ENCODE peak calls at places on chromosomes 11 and 22, in nine cellular contexts. One of them, this sample, is unnamed. For H3K4me1, the result is how much of the 10 kb centered on the place peaks cover.

GRCh38 chr11:64856382-64857227 is 12.2 kb upstream of the CDC42BPG start:
- DNase-seq in endothelial cell of umbilical vein: peak
- DNase-seq in HCT116: peak
- DNase-seq in GM12878: no peak
- DNase-seq in fibroblast of lung: peak
- DNase-seq in MM.1S: no peak
- DNase-seq in astrocyte: peak
- DNase-seq in mammary epithelial cell: peak
- DNase-seq in neural progenitor cell: no peak
- DNase-seq in this sample: no peak

GRCh38 chr22:26170112-26170492 is 840 bp downstream of the SEZ6L start:
- DNase-seq in astrocyte: no peak
- DNase-seq in HCT116: no peak
- DNase-seq in GM12878: no peak
- DNase-seq in MM.1S: no peak
- DNase-seq in mammary epithelial cell: no peak
- DNase-seq in endothelial cell of umbilical vein: no peak
- DNase-seq in fibroblast of lung: no peak
- DNase-seq in neural progenitor cell: peak
- DNase-seq in this sample: no peak

GRCh38 chr11:64802370-64803162 is 448 bp downstream of the MAP4K2 start:
- DNase-seq in astrocyte: no peak
- DNase-seq in fibroblast of lung: no peak
- DNase-seq in MM.1S: no peak
- DNase-seq in mammary epithelial cell: no peak
- DNase-seq in neural progenitor cell: no peak
- DNase-seq in endothelial cell of umbilical vein: no peak
- DNase-seq in GM12878: no peak
- DNase-seq in HCT116: no peak
- DNase-seq in this sample: peak

GRCh38 chr11:115276799-115277198 is 227.4 kb downstream of the CADM1 start:
- DNase-seq in GM12878: no peak
- DNase-seq in HCT116: no peak
- DNase-seq in fibroblast of lung: no peak
- DNase-seq in mammary epithelial cell: no peak
- DNase-seq in endothelial cell of umbilical vein: no peak
- DNase-seq in astrocyte: no peak
- DNase-seq in MM.1S: no peak
- DNase-seq in neural progenitor cell: no peak
- DNase-seq in this sample: no peak

GRCh38 chr11:9708544-9708943 is 44.7 kb downstream of the SWAP70 start:
- DNase-seq in GM12878: no peak
- DNase-seq in astrocyte: peak
- DNase-seq in neural progenitor cell: no peak
- DNase-seq in HCT116: no peak
- DNase-seq in mammary epithelial cell: no peak
- DNase-seq in fibroblast of lung: no peak
- DNase-seq in endothelial cell of umbilical vein: peak
- DNase-seq in MM.1S: no peak
- DNase-seq in this sample: no peak

GRCh38 chr22:47067911-47068654 is 305.6 kb downstream of the TBC1D22A start:
- DNase-seq in MM.1S: no peak
- DNase-seq in astrocyte: no peak
- DNase-seq in endothelial cell of umbilical vein: no peak
- DNase-seq in mammary epithelial cell: no peak
- DNase-seq in fibroblast of lung: no peak
- DNase-seq in neural progenitor cell: no peak
- DNase-seq in HCT116: no peak
- DNase-seq in GM12878: no peak
- DNase-seq in this sample: no peak

GRCh38 chr11:18775492-18776292 is 15.9 kb downstream of the PTPN5 start:
- DNase-seq in MM.1S: peak
- DNase-seq in mammary epithelial cell: peak
- DNase-seq in fibroblast of lung: peak
- DNase-seq in astrocyte: peak
- DNase-seq in HCT116: peak
- DNase-seq in neural progenitor cell: peak
- DNase-seq in GM12878: no peak
- DNase-seq in endothelial cell of umbilical vein: peak
- DNase-seq in this sample: peak

GRCh38 chr11:117523680-117524079 is 196.0 kb downstream of the CEP164 start:
- DNase-seq in fibroblast of lung: no peak
- DNase-seq in MM.1S: no peak
- DNase-seq in mammary epithelial cell: peak
- DNase-seq in HCT116: no peak
- DNase-seq in astrocyte: peak
- DNase-seq in endothelial cell of umbilical vein: no peak
- DNase-seq in neural progenitor cell: no peak
- DNase-seq in GM12878: no peak
- DNase-seq in this sample: no peak

GRCh38 chr11:103661991-103662390 is 374.4 kb upstream of the DDI1 start:
- DNase-seq in neural progenitor cell: no peak
- DNase-seq in endothelial cell of umbilical vein: peak
- DNase-seq in mammary epithelial cell: no peak
- DNase-seq in astrocyte: no peak
- DNase-seq in HCT116: no peak
- DNase-seq in fibroblast of lung: no peak
- DNase-seq in GM12878: no peak
- DNase-seq in MM.1S: no peak
- DNase-seq in this sample: no peak

GRCh38 chr11:133545199-133545709 is 13.0 kb upstream of the OPCML start:
- DNase-seq in mammary epithelial cell: no peak
- DNase-seq in GM12878: peak
- DNase-seq in HCT116: no peak
- DNase-seq in endothelial cell of umbilical vein: no peak
- DNase-seq in MM.1S: no peak
- DNase-seq in fibroblast of lung: no peak
- DNase-seq in neural progenitor cell: no peak
- DNase-seq in astrocyte: no peak
- DNase-seq in this sample: no peak
- H3K4me2 ChIP-seq in mammary epithelial cell: no peak
- H3K4me2 ChIP-seq in GM12878: peak
- H3K4me2 ChIP-seq in HCT116: no peak
- H3K4me2 ChIP-seq in endothelial cell of umbilical vein: no peak
- H3K4me2 ChIP-seq in MM.1S: no peak
- H3K4me2 ChIP-seq in fibroblast of lung: no peak
- H3K4me2 ChIP-seq in neural progenitor cell: no peak
- H3K4me2 ChIP-seq in astrocyte: no peak
- H3K4me2 ChIP-seq in this sample: no peak

GRCh38 chr22:30320021-30320556 is 6.7 kb downstream of the TBC1D10A start:
- DNase-seq in fibroblast of lung: no peak
- DNase-seq in neural progenitor cell: no peak
- DNase-seq in endothelial cell of umbilical vein: no peak
- DNase-seq in mammary epithelial cell: no peak
- DNase-seq in HCT116: no peak
- DNase-seq in MM.1S: no peak
- DNase-seq in GM12878: no peak
- DNase-seq in astrocyte: no peak
- DNase-seq in this sample: no peak
- H3K4me1 ChIP-seq in fibroblast of lung: under half
- H3K4me1 ChIP-seq in neural progenitor cell: under half
- H3K4me1 ChIP-seq in endothelial cell of umbilical vein: under half
- H3K4me1 ChIP-seq in mammary epithelial cell: under half
- H3K4me1 ChIP-seq in HCT116: under half
- H3K4me1 ChIP-seq in MM.1S: under half
- H3K4me1 ChIP-seq in GM12878: under half
- H3K4me1 ChIP-seq in astrocyte: under half
- H3K4me1 ChIP-seq in this sample: half or more

GRCh38 chr22:45211435-45211834 is 29.3 kb downstream of the KIAA0930 start:
- DNase-seq in mammary epithelial cell: no peak
- DNase-seq in astrocyte: no peak
- DNase-seq in HCT116: no peak
- DNase-seq in endothelial cell of umbilical vein: no peak
- DNase-seq in GM12878: no peak
- DNase-seq in neural progenitor cell: no peak
- DNase-seq in MM.1S: no peak
- DNase-seq in fibroblast of lung: no peak
- DNase-seq in this sample: no peak

GRCh38 chr22:45212306-45212709 is 28.4 kb downstream of the KIAA0930 start:
- DNase-seq in MM.1S: no peak
- DNase-seq in HCT116: no peak
- DNase-seq in neural progenitor cell: peak
- DNase-seq in GM12878: no peak
- DNase-seq in mammary epithelial cell: peak
- DNase-seq in fibroblast of lung: peak
- DNase-seq in endothelial cell of umbilical vein: peak
- DNase-seq in astrocyte: peak
- DNase-seq in this sample: no peak

GRCh38 chr22:45210577-45211431 is 29.9 kb downstream of the KIAA0930 start:
- DNase-seq in endothelial cell of umbilical vein: no peak
- DNase-seq in neural progenitor cell: no peak
- DNase-seq in fibroblast of lung: no peak
- DNase-seq in GM12878: no peak
- DNase-seq in mammary epithelial cell: no peak
- DNase-seq in HCT116: no peak
- DNase-seq in MM.1S: no peak
- DNase-seq in astrocyte: no peak
- DNase-seq in this sample: no peak

GRCh38 chr22:45211848-45212247 is 28.8 kb downstream of the KIAA0930 start:
- DNase-seq in fibroblast of lung: no peak
- DNase-seq in endothelial cell of umbilical vein: no peak
- DNase-seq in neural progenitor cell: no peak
- DNase-seq in astrocyte: no peak
- DNase-seq in MM.1S: no peak
- DNase-seq in HCT116: no peak
- DNase-seq in mammary epithelial cell: no peak
- DNase-seq in GM12878: no peak
- DNase-seq in this sample: no peak

DNA sequence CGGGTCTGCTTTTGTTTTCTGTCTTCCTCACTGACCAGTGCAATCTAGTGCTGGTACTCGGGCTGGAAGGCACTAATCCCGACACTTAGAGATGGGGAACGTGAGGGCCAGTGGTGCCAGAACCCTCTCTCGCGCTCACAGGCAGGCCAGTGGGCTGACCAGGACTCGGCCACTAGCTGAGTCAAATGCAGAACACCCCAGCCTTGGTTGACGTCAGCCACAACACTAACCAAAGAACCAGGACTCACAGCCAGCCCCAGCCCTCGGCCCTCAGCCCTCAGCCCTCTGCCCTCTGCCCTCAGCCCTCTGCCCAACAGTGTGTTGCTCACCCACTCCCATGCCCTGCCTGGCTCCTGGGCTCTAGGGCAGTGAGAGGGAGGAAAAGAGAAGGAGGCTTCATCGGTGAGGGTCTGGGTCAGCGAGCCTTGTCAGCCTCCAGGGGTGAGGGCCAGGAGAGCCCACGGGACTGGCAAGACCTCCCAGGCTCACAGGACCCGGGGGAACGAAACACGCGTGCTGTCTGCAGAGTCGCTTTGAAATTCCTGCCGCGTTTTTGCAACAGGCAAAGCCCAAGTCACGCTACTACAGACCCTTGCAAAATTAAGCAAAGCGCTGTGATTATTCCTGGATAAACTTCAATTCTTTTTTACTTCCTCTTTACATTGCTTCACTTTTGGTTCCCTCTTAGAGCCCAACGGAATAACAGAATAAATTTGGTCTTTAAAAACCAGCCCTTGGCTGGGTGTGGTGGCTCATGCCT is 27.5 kb downstream of the KIAA0930 start:
- DNase-seq in neural progenitor cell: no peak
- DNase-seq in HCT116: no peak
- DNase-seq in mammary epithelial cell: peak
- DNase-seq in endothelial cell of umbilical vein: no peak
- DNase-seq in MM.1S: no peak
- DNase-seq in GM12878: no peak
- DNase-seq in fibroblast of lung: peak
- DNase-seq in astrocyte: peak
- DNase-seq in this sample: no peak
- H3K9ac ChIP-seq in neural progenitor cell: no peak
- H3K9ac ChIP-seq in HCT116: no peak
- H3K9ac ChIP-seq in mammary epithelial cell: peak
- H3K9ac ChIP-seq in endothelial cell of umbilical vein: no peak
- H3K9ac ChIP-seq in MM.1S: no peak
- H3K9ac ChIP-seq in GM12878: no peak
- H3K9ac ChIP-seq in fibroblast of lung: peak
- H3K9ac ChIP-seq in astrocyte: peak
- H3K9ac ChIP-seq in this sample: no peak

GRCh38 chr11:127994736-127995135 is 592.6 kb downstream of the ETS1 start:
- DNase-seq in HCT116: no peak
- DNase-seq in MM.1S: no peak
- DNase-seq in mammary epithelial cell: peak
- DNase-seq in neural progenitor cell: no peak
- DNase-seq in fibroblast of lung: peak
- DNase-seq in astrocyte: peak
- DNase-seq in GM12878: no peak
- DNase-seq in endothelial cell of umbilical vein: no peak
- DNase-seq in this sample: no peak

GRCh38 chr11:127993788-127994187 is 593.6 kb downstream of the ETS1 start:
- DNase-seq in mammary epithelial cell: no peak
- DNase-seq in fibroblast of lung: no peak
- DNase-seq in GM12878: no peak
- DNase-seq in endothelial cell of umbilical vein: no peak
- DNase-seq in HCT116: no peak
- DNase-seq in neural progenitor cell: peak
- DNase-seq in MM.1S: no peak
- DNase-seq in astrocyte: no peak
- DNase-seq in this sample: no peak

GRCh38 chr11:127998421-127998820 is 588.9 kb downstream of the ETS1 start:
- DNase-seq in astrocyte: no peak
- DNase-seq in endothelial cell of umbilical vein: no peak
- DNase-seq in fibroblast of lung: no peak
- DNase-seq in mammary epithelial cell: peak
- DNase-seq in GM12878: no peak
- DNase-seq in MM.1S: no peak
- DNase-seq in neural progenitor cell: no peak
- DNase-seq in HCT116: no peak
- DNase-seq in this sample: no peak

DNA sequence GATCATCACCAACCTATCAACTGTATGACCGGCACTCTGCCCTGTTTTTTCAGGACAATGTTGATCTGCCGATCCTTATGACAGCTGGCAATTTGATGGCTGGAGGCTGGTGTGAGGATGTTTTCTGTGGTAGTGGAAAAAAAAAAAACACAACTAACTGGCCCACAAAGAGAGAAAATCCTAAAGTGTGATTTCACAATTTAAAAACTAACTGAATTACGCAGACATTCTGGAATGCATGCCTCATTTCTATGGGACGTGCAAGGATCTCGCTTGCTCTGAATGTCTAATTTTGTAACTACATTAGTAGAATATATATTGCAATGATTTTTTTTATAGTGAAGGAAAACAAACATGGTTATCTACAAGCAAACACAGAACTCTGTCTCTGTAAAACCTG is 590.5 kb downstream of the ETS1 start:
- DNase-seq in HCT116: no peak
- DNase-seq in astrocyte: peak
- DNase-seq in mammary epithelial cell: no peak
- DNase-seq in endothelial cell of umbilical vein: no peak
- DNase-seq in neural progenitor cell: no peak
- DNase-seq in MM.1S: no peak
- DNase-seq in GM12878: no peak
- DNase-seq in fibroblast of lung: peak
- DNase-seq in this sample: no peak
- H3K4me2 ChIP-seq in HCT116: no peak
- H3K4me2 ChIP-seq in astrocyte: no peak
- H3K4me2 ChIP-seq in mammary epithelial cell: no peak
- H3K4me2 ChIP-seq in endothelial cell of umbilical vein: no peak
- H3K4me2 ChIP-seq in neural progenitor cell: no peak
- H3K4me2 ChIP-seq in MM.1S: no peak
- H3K4me2 ChIP-seq in GM12878: no peak
- H3K4me2 ChIP-seq in fibroblast of lung: no peak
- H3K4me2 ChIP-seq in this sample: no peak